ENCODE peak calls at places on chromosome 6, in ten cellular contexts. B, F, C, P, U, R, S, N, J and K are unnamed samples.

GRCh38 chr6:114783783-114784182 is 441.0 kb upstream of the HS3ST5 start:
- DNase-seq in B (no peak), F (no peak), C (no peak), P (no peak), U (no peak), R (no peak), S (no peak), N (no peak), J (no peak), K (no peak)

GRCh38 chr6:108288742-108289141 is 6.1 kb upstream of the AFG1L start:
- DNase-seq in B (no peak), F (no peak), C (no peak), P (no peak), U (no peak), R (no peak), S (no peak), N (no peak), J (no peak), K (no peak)

GRCh38 chr6:160931378-160932343 is 59.9 kb upstream of the MAP3K4 start:
- DNase-seq in B (peak; percentile 7), F (no peak), C (no peak), P (no peak), U (no peak), R (peak; percentile 17), S (no peak), N (no peak), J (no peak), K (no peak)

GRCh38 chr6:151330130-151330715 is 61.1 kb downstream of the ZBTB2 start:
- DNase-seq in B (peak; percentile 78), F (no peak), C (no peak), P (peak; percentile 29), U (peak; percentile 91), R (no peak), S (no peak), N (no peak), J (no peak), K (no peak)

GRCh38 chr6:41348934-41349333 is 13.5 kb downstream of the NCR2 start:
- DNase-seq in B (no peak), F (no peak), C (no peak), P (no peak), U (no peak), R (no peak), S (no peak), N (no peak), J (no peak), K (no peak)

GRCh38 chr6:43772571-43773049 is 2.6 kb downstream of the VEGFA start:
- DNase-seq in B (peak; percentile 22), F (no peak), C (no peak), P (no peak), U (no peak), R (peak; percentile 66), S (peak; percentile 69), N (peak; percentile 35), J (peak; percentile 51), K (peak; percentile 51)

GRCh38 chr6:151683381-151683780 is 124.1 kb upstream of the ESR1 start:
- DNase-seq in B (no peak), F (no peak), C (no peak), P (no peak), U (no peak), R (no peak), S (no peak), N (no peak), J (no peak), K (no peak)

GRCh38 chr6:18126116-18126515 is 3.6 kb upstream of the NHLRC1 start:
- DNase-seq in B (peak; percentile 15), F (no peak), C (no peak), P (no peak), U (peak; percentile 12), R (no peak), S (no peak), N (no peak), J (no peak), K (no peak)

GRCh38 chr6:17725083-17725482 is 18.4 kb upstream of the NUP153 start:
- DNase-seq in B (peak; percentile 64), F (no peak), C (no peak), P (peak; percentile 27), U (peak; percentile 89), R (no peak), S (peak; percentile 71), N (no peak), J (no peak), K (no peak)

GRCh38 chr6:144673807-144674206 is 388.7 kb downstream of the UTRN start:
- DNase-seq in B (no peak), F (no peak), C (no peak), P (no peak), U (no peak), R (no peak), S (no peak), N (no peak), J (no peak), K (no peak)

GRCh38 chr6:12791371-12791770 is 74.8 kb downstream of the PHACTR1 start:
- DNase-seq in B (peak; percentile 37), F (no peak), C (no peak), P (no peak), U (no peak), R (no peak), S (no peak), N (no peak), J (no peak), K (no peak)

GRCh38 chr6:15527838-15528617 is 134.8 kb downstream of the DTNBP1 start:
- DNase-seq in B (peak; percentile 33), F (no peak), C (no peak), P (no peak), U (no peak), R (no peak), S (no peak), N (no peak), J (no peak), K (no peak)

GRCh38 chr6:35497571-35498406 is 910 bp upstream of the TEAD3 start:
- DNase-seq in B (peak; percentile 73), F (no peak), C (peak; percentile 64), P (peak; percentile 60), U (peak; percentile 91), R (peak; percentile 47), S (peak; percentile 92), N (peak; percentile 42), J (peak; percentile 56), K (peak; percentile 48)

GRCh38 chr6:110537208-110538123 is 61.1 kb upstream of the SLC22A16 start:
- DNase-seq in B (peak; percentile 96), F (no peak), C (no peak), P (peak; percentile 92), U (peak; percentile 93), R (no peak), S (no peak), N (no peak), J (no peak), K (no peak)

GRCh38 chr6:149059557-149059956 is 258.0 kb upstream of the TAB2 start:
- DNase-seq in B (peak; percentile 37), F (no peak), C (no peak), P (no peak), U (no peak), R (no peak), S (no peak), N (no peak), J (no peak), K (no peak)

GRCh38 chr6:12066297-12066696 is 54.2 kb downstream of the HIVEP1 start:
- DNase-seq in B (peak; percentile 77), F (no peak), C (no peak), P (no peak), U (peak; percentile 25), R (no peak), S (no peak), N (no peak), J (no peak), K (no peak)

DNA sequence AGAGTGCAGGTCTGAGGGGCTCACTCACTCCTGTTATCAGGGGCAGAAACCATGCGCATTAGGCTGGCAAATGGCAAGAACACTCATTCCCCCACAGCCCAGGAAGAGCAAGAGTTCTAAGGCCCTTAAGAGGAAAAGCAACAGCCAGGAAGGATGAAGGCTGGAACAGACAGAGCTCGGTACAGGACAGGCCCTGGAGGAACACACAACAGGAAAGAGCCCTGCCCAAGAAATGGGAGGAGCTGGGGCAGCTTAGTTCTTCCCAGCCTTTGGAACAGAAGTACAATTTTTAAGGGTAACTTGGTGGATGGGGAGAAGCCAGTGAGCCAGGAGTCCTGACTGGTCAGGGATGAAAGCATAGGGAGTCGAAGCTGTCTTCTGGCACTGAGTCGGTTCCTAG is 32.4 kb downstream of the OR2B2 start:
- DNase-seq in B (no peak), F (no peak), C (no peak), P (no peak), U (no peak), R (no peak), S (no peak), N (no peak), J (no peak), K (no peak)
- H3K27ac ChIP-seq in B (no peak overlapping the region), F (no peak overlapping the region), C (no peak overlapping the region), P (no peak overlapping the region), U (no peak overlapping the region), R (no peak overlapping the region), S (no peak overlapping the region), N (no peak overlapping the region), J (no peak overlapping the region), K (no peak overlapping the region)

DNA sequence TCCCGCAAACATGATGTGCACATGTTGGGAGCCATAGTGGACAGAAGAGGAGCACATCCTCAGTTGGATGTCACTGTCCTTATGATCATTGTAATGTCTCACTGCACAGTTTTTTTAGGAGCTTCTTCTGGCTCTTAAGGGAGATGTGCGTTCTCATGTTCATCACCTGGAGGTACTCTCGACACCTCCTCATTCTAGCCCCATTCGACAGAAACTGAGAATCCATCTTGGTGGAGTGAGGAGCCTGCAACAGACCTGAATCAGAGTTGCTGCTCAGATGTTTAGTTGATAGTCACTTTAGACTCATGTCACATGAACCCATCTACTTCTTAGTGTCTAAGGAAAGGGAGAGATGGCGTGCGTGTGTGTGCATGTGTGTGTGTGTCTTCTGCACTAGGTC is 2.3 kb upstream of the BMP6 start:
- DNase-seq in B (no peak), F (no peak), C (no peak), P (no peak), U (no peak), R (no peak), S (no peak), N (no peak), J (no peak), K (no peak)
- H3K27me3 ChIP-seq in B (peaks cover 34% of the 10 kb centered on the region), F (peaks cover 43% of the 10 kb centered on the region), C (peaks cover 23% of the 10 kb centered on the region), P (peaks cover 18% of the 10 kb centered on the region), U (peaks cover 77% of the 10 kb centered on the region), R (peaks cover 16% of the 10 kb centered on the region), S (peaks cover 27% of the 10 kb centered on the region), N (peaks cover 32% of the 10 kb centered on the region), J (no peaks in the 10 kb centered on the region), K (peaks cover 72% of the 10 kb centered on the region)

DNA sequence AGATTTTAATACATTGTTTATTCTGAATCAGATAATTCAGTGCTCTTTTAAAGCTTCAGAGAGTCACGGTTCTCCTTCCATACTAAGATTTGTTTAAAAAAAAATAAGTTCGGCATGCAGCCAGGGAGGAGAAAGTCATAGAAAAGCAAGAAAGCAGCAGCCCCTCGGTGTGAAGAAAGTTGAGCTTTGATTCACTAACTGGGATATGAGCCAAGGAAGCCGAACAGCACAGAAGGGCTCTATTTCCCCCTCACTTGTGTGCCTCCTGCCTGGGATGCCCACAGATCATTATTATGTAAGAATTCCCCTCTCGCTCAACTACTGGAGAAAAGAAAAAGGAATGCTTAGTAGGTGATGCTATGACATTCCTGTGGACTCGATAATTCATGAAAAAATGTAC is 69.3 kb upstream of the SYNJ2 start:
- DNase-seq in B (peak; percentile 96), F (no peak), C (no peak), P (peak; percentile 88), U (peak; percentile 92), R (no peak), S (no peak), N (no peak), J (no peak), K (no peak)
- H3K27ac ChIP-seq in B (no peak overlapping the region), F (no peak overlapping the region), C (no peak overlapping the region), P (peak overlapping the region; percentile 48), U (no peak overlapping the region), R (no peak overlapping the region), S (no peak overlapping the region), N (no peak overlapping the region), J (no peak overlapping the region), K (no peak overlapping the region)

GRCh38 chr6:106469882-106470281 is 109.4 kb downstream of the CRYBG1 start:
- DNase-seq in B (no peak), F (no peak), C (no peak), P (no peak), U (no peak), R (no peak), S (no peak), N (no peak), J (no peak), K (no peak)
- H3K27me3 ChIP-seq in B (no peaks in the 10 kb centered on the region), F (no peaks in the 10 kb centered on the region), C (no peaks in the 10 kb centered on the region), P (no peaks in the 10 kb centered on the region), U (no peaks in the 10 kb centered on the region), R (no peaks in the 10 kb centered on the region), S (no peaks in the 10 kb centered on the region), N (no peaks in the 10 kb centered on the region), J (no peaks in the 10 kb centered on the region), K (peaks cover 51% of the 10 kb centered on the region)